ENCODE peak calls at places on chromosomes 12 and 14, in six cellular contexts. Y, L, M, E, Z and I are unnamed samples.

GRCh38 chr12:125192690-125193221 is 127.5 kb downstream of the AACS start:
- DNase-seq in L (no peak), Y (no peak), Z (no peak), E (no peak), M (no peak), I (no peak)

GRCh38 chr12:5430639-5431603 is 987 bp upstream of the NTF3 start:
- DNase-seq in L (no peak), Y (peak), E (no peak), Z (no peak), M (no peak), I (no peak)

GRCh38 chr12:116760621-116761020 is 22.5 kb downstream of the RNFT2 start:
- DNase-seq in E (no peak), Y (no peak), Z (no peak), L (no peak), M (no peak), I (no peak)

GRCh38 chr12:118357327-118358007 is 15.2 kb downstream of the TAOK3 start:
- DNase-seq in L (peak), M (peak), Y (peak), Z (no peak), E (no peak), I (peak)

GRCh38 chr12:106301611-106302321 is 767 bp upstream of the TCP11L2 start:
- DNase-seq in M (peak), E (peak), Z (peak), Y (peak), L (peak), I (peak)

GRCh38 chr12:124498870-124499753 is 68.3 kb downstream of the NCOR2 start:
- DNase-seq in E (no peak), L (peak), M (no peak), Y (peak), Z (no peak), I (peak)

GRCh38 chr14:98175436-98175835 is 1096.6 kb downstream of the BCL11B start:
- DNase-seq in Y (no peak), L (no peak), M (no peak), Z (no peak), E (no peak), I (no peak)

GRCh38 chr12:51323317-51323960 is 535 bp downstream of the BIN2 start:
- DNase-seq in Z (no peak), E (no peak), Y (no peak), L (no peak), M (no peak), I (no peak)

GRCh38 chr14:104240426-104241157 is 102.2 kb downstream of the KIF26A start:
- DNase-seq in M (no peak), Z (peak), L (no peak), Y (no peak), E (no peak), I (no peak)

GRCh38 chr12:110860833-110861291 is 14.1 kb downstream of the CCDC63 start:
- DNase-seq in M (no peak), Z (no peak), Y (peak), E (no peak), L (peak), I (no peak)

GRCh38 chr12:51662728-51663154 is 71.7 kb downstream of the SCN8A start:
- DNase-seq in Z (no peak), Y (no peak), M (no peak), L (no peak), E (no peak), I (no peak)

GRCh38 chr12:104785886-104786285 is 172.2 kb downstream of the SLC41A2 start:
- DNase-seq in L (no peak), Z (no peak), M (no peak), Y (no peak), E (no peak), I (no peak)

GRCh38 chr12:109767991-109768900 is 54.6 kb downstream of the FAM222A start:
- DNase-seq in Z (no peak), L (no peak), E (peak), Y (no peak), M (no peak), I (no peak)

GRCh38 chr12:54678131-54678530 is 30.0 kb upstream of the DCD start:
- DNase-seq in M (no peak), Z (no peak), Y (no peak), E (no peak), L (no peak), I (no peak)

GRCh38 chr14:34138175-34138574 is 187.3 kb upstream of the EGLN3 start:
- DNase-seq in Y (no peak), Z (no peak), E (no peak), L (no peak), M (no peak), I (no peak)

GRCh38 chr12:53441040-53441833 is at the start of gene PRR13:
- DNase-seq in Y (peak), E (peak), M (peak), Z (peak), L (peak), I (peak)

GRCh38 chr14:75273272-75274044 is 5.2 kb upstream of the FOS start:
- DNase-seq in E (no peak), M (no peak), Z (no peak), L (peak), Y (no peak), I (peak)

GRCh38 chr12:124786065-124786964 is 77.3 kb downstream of the SCARB1 start:
- DNase-seq in E (peak), Z (no peak), M (peak), L (peak), Y (peak), I (peak)

GRCh38 chr14:32430326-32430725 is 101.2 kb downstream of the AKAP6 start:
- DNase-seq in Z (no peak), E (no peak), M (no peak), Y (no peak), L (peak), I (peak)

GRCh38 chr14:104094056-104094708 is 8.7 kb downstream of the ASPG start:
- DNase-seq in Y (no peak), L (no peak), M (no peak), E (no peak), Z (no peak), I (no peak)

GRCh38 chr14:106129274-106129673 is 602.9 kb downstream of the TMEM121 start:
- DNase-seq in E (no peak), M (no peak), L (no peak), Z (no peak), Y (no peak), I (no peak)
- TF ChIP-seq CTCF in E (no peak), M (no peak), L (no peak), Z (no peak), Y (no peak), I (no peak)

DNA sequence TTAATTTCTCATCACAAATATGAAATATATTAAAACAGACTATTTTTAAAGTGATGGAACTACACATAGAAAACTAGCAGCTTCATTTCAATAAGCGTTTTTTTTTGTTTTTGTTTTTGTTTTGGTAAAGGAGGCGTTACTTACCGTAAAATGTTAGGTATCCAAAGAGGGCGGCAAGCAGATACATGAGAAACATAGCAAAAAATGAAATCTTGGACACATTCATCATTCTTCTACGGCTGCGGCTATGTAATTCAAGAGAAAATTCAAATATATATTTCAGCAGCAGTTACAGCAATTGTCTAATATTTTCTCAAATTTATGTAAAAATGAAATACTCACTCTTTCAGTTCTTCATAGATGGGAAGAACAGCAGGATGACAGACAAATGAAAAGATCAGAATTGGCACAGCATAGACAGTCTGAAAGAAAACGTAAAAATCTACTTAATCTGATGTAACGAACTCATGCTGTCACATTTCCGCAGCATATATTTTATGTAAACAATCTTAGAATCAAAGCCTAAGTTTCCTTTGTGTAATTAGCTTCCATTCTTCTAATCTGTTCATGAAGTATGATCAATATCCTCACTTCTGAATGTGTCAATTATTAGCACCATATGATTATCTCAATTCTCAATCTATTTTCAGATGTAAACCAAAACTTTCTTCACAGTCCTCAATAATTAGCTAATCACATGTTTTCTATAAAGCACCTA is 8.8 kb downstream of the SLC38A2 start:
- DNase-seq in M (no peak), E (no peak), Z (no peak), L (no peak), Y (no peak), I (no peak)
- H3K4me3 ChIP-seq in M (no peak), E (no peak), Z (no peak), L (no peak), Y (peak), I (no peak)

GRCh38 chr14:71139058-71139946 is 232.0 kb downstream of the PCNX1 start:
- DNase-seq in Y (peak), M (peak), L (peak), Z (peak), E (peak), I (peak)
- TF ChIP-seq CTCF in Y (peak), M (peak), L (peak), Z (peak), E (peak), I (peak)

GRCh38 chr12:948238-948637 is 1.3 kb downstream of the RAD52 start:
- DNase-seq in M (no peak), Z (no peak), Y (no peak), L (no peak), E (no peak), I (no peak)
- H3K4me3 ChIP-seq in M (peak), Z (peak), Y (peak), L (peak), E (peak), I (peak)

GRCh38 chr12:49536526-49537195 is 2.2 kb upstream of the KCNH3 start:
- DNase-seq in Y (no peak), M (no peak), L (no peak), Z (no peak), E (no peak), I (no peak)

GRCh38 chr12:49537231-49537708 is 1.6 kb upstream of the KCNH3 start:
- DNase-seq in Y (no peak), Z (no peak), M (no peak), L (no peak), E (no peak), I (no peak)

GRCh38 chr12:49539406-49540228 is 787 bp downstream of the KCNH3 start:
- DNase-seq in E (no peak), L (no peak), M (no peak), Y (no peak), Z (peak), I (no peak)

GRCh38 chr12:49538740-49539403 is at the start of gene KCNH3:
- DNase-seq in Z (peak), L (peak), M (peak), E (peak), Y (peak), I (peak)

DNA sequence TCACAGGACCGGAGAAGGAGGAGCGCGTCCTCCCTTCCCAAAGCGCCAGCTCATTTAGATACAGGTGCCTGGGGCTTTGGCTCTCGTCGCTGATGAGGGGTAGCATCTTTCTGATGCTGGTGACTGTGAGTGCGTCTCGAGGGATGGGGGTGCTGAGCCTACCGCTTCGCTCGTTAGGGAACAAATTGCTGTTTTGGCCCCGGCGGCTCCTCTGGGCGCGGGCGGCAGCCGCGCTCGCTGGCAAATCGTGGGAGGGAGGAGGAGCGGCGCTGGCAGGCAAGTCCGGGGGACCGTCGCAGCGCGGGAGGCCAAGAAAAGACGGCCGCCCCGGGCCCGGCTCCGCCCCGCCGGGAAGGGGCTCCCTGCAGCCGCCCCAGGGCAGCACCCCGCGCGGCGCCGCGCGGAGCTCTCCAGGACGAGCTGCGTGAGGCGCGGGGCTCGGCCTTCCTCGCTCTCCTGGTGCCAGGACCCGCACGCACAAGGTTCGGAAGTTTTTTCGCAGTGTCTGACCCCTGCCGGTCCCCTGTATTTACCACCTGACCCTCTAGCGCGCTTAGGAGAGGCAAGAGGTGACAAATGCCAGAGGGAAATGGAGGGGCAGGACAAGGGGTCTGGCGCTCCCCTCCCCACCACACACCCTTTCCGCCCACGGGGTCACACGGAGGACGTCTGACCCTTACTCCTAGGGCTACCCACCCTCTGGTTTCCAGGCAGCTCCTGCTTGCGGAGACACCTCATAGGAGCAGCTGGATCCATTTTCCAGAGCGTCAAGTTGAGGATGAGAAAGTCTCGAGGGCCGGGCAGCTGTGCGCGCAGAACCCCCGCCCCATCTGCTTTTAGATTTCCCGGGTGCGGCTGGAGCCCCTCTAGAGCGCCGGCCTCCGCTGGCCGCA is 875 bp upstream of the KCNH3 start:
- DNase-seq in Y (no peak), L (no peak), Z (peak), E (peak), M (no peak), I (no peak)
- TF ChIP-seq CTCF in Y (no peak), L (no peak), Z (no peak), E (no peak), M (no peak), I (no peak)

GRCh38 chr12:64232201-64232600 is 10.1 kb upstream of the KICS2 start:
- DNase-seq in E (no peak), M (no peak), L (no peak), Z (no peak), Y (no peak), I (no peak)
- H3K4me3 ChIP-seq in E (no peak), M (no peak), L (no peak), Z (no peak), Y (no peak), I (no peak)

GRCh38 chr12:65666876-65667275 is 157.4 kb upstream of the HMGA2 start:
- DNase-seq in Z (no peak), L (peak), Y (peak), E (no peak), M (no peak), I (peak)

GRCh38 chr12:65672441-65672840 is 151.8 kb upstream of the HMGA2 start:
- DNase-seq in E (no peak), L (no peak), Z (no peak), Y (no peak), M (no peak), I (no peak)

GRCh38 chr12:65667932-65668331 is 156.4 kb upstream of the HMGA2 start:
- DNase-seq in Y (no peak), E (no peak), L (peak), Z (no peak), M (no peak), I (peak)

GRCh38 chr12:65670775-65671174 is 153.5 kb upstream of the HMGA2 start:
- DNase-seq in Y (no peak), M (no peak), E (no peak), Z (no peak), L (peak), I (no peak)

DNA sequence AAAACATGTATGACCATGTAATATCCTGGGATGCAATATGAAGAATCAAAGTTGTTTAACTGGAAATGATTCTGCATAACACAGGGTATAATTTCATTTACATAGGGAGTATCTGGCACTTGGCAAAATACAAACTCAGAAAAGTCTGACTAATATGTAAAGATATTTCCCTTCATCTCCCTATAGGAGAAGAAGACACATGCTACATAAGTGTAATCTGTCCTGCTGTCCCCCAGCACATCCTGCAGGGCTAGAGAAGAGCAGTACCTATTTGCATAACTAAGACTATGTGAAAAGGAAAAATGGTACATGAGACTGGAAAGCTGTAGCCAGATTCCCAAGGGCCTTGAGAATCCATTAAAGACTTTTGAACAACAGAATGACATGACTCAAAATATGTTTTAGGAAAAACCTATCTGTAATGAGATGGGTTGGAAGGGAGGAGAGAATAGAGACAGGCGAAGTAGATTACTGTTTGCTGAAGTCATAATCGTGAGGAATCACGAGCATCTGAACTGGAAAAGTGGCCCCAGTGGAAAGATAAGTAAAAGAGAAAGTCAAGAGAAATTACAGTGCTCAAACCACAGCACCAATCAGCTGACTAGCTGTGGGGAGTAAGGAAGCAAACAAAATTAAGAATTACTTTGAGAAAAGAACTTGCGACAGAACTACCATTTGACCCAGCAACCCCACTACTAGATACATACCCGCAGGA is 155.1 kb upstream of the HMGA2 start:
- DNase-seq in L (peak), Z (no peak), M (no peak), Y (no peak), E (no peak), I (peak)
- TF ChIP-seq CTCF in L (no peak), Z (no peak), M (no peak), Y (no peak), E (no peak), I (peak)

GRCh38 chr14:99260652-99261551 is 11.1 kb downstream of the BCL11B start:
- DNase-seq in Z (no peak), L (no peak), Y (no peak), E (no peak), M (no peak), I (no peak)

GRCh38 chr14:99259327-99259726 is 12.7 kb downstream of the BCL11B start:
- DNase-seq in L (no peak), Y (no peak), M (no peak), Z (no peak), E (no peak), I (no peak)

GRCh38 chr14:99258341-99258781 is 13.6 kb downstream of the BCL11B start:
- DNase-seq in Z (no peak), M (no peak), E (no peak), L (no peak), Y (no peak), I (no peak)

GRCh38 chr14:99258884-99259283 is 13.1 kb downstream of the BCL11B start:
- DNase-seq in Y (no peak), Z (no peak), M (no peak), L (no peak), E (no peak), I (no peak)

GRCh38 chr14:99260116-99260515 is 11.9 kb downstream of the BCL11B start:
- DNase-seq in E (no peak), Y (no peak), L (no peak), M (no peak), Z (no peak), I (no peak)
- H3K4me3 ChIP-seq in E (no peak), Y (no peak), L (no peak), M (no peak), Z (no peak), I (no peak)

DNA sequence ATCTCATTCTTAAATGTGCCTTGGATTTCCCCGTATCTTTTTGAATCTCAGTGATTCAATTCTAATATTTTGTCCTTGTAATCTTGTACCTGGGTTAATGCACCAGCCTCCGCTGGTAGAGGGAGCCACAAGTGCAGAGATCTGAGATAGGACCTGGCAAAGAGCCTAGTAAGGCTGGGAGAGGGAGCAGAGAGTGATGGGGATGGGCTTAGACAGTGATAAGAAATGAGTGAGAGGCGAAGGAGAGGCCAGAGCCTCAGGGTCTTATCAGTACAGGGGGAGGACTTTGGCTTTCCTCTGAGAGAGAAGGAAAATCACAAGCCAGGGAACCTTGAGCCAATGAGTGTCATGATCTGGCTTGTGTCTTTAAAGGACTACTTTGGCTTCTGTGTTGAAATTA is 30.5 kb upstream of the LMNTD1 start:
- DNase-seq in E (no peak), Y (peak), Z (no peak), M (peak), L (peak), I (peak)
- TF ChIP-seq CTCF in E (no peak), Y (no peak), Z (no peak), M (no peak), L (no peak), I (peak)

GRCh38 chr12:41919526-41920305 is 225.0 kb downstream of the GXYLT1 start:
- DNase-seq in Y (no peak), Z (no peak), M (no peak), E (no peak), L (no peak), I (no peak)

GRCh38 chr12:41923351-41923750 is 221.3 kb downstream of the GXYLT1 start:
- DNase-seq in Y (no peak), M (no peak), E (no peak), Z (no peak), L (no peak), I (no peak)

GRCh38 chr12:41917181-41917580 is 227.5 kb downstream of the GXYLT1 start:
- DNase-seq in M (no peak), Y (no peak), E (no peak), L (no peak), Z (no peak), I (no peak)

GRCh38 chr12:41919025-41919424 is 225.6 kb downstream of the GXYLT1 start:
- DNase-seq in Y (no peak), E (no peak), M (no peak), Z (no peak), L (no peak), I (no peak)

DNA sequence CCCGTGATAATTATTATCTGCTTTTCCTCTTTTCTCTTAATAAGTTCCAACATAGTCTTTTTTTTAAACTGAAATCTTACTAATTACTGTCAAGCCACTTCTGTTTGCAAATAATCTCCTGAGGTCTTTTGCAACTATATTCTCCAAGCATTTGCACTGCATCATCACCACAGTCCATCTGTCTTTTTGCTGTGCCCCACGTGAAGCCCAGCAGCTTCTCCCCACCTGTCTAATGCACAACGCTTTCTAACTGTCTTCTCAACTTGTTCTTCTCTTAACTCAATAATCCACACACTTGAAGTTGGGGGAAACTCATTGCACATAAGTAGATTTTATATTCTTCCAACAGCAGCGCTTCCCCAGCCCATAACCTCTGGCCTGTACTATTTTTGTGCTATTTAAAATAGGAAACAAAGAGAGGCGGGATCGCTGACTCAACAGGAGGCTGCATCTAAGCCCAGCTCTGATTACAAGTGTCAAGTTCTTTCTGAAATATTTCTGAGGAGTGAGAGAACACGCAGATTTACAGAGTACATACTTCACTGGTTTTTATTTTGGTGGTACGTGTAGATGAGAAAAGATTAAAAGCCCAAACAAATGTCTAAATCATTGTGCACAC is 226.7 kb downstream of the GXYLT1 start:
- DNase-seq in M (no peak), Y (peak), E (no peak), L (no peak), Z (no peak), I (peak)
- H3K4me3 ChIP-seq in M (no peak), Y (no peak), E (no peak), L (no peak), Z (no peak), I (no peak)